ENCODE peak calls at places on chromosomes 12 and 14, in five cellular contexts. T is fibroblast of lung, P is amniotic stem cell, Y is left lobe of liver, Q is NCI-H510A. G is an unnamed sample.

GRCh38 chr12:110281549-110282342 is 699 bp downstream of the ATP2A2 start:
- DNase-seq in Q (peak; percentile 66), Y (peak; percentile 58), T (peak; percentile 59), P (peak; percentile 24), G (no peak)

GRCh38 chr12:574475-575128 is 88.6 kb downstream of the NINJ2 start:
- DNase-seq in T (peak; percentile 72), Q (no peak), Y (no peak), P (no peak), G (no peak)

GRCh38 chr12:105738036-105738435 is 400.7 kb downstream of the NUAK1 start:
- DNase-seq in Q (no peak), Y (no peak), T (peak; percentile 68), P (no peak), G (peak; percentile 93)

GRCh38 chr14:80381964-80382363 is 170.7 kb upstream of the DIO2 start:
- DNase-seq in T (no peak), P (no peak), Y (no peak), Q (no peak), G (no peak)

GRCh38 chr12:14664434-14665023 is 31.9 kb downstream of the GUCY2C start:
- DNase-seq in Y (no peak), P (no peak), T (peak; percentile 16), Q (peak; percentile 19), G (peak; percentile 14)

GRCh38 chr14:63544641-63545234 is 1.6 kb upstream of the PPP2R5E start:
- DNase-seq in T (peak; percentile 26), Y (no peak), Q (no peak), P (no peak), G (no peak)

GRCh38 chr12:91355150-91356006 is 172.8 kb upstream of the DCN start:
- DNase-seq in T (peak; percentile 52), Q (peak; percentile 26), Y (peak; percentile 57), P (peak; percentile 46), G (peak; percentile 57)

GRCh38 chr12:49346659-49347306 is at the start of gene DNAJC22:
- DNase-seq in P (no peak), Y (peak; percentile 54), T (peak; percentile 27), Q (peak; percentile 25), G (no peak)

GRCh38 chr12:388547-389137 is 478 bp downstream of the KDM5A start:
- DNase-seq in Y (no peak), Q (no peak), T (peak; percentile 21), P (no peak), G (no peak)

GRCh38 chr14:32531942-32532341 is 202.8 kb downstream of the AKAP6 start:
- DNase-seq in Q (no peak), Y (no peak), P (no peak), T (no peak), G (no peak)

GRCh38 chr12:123083661-123084571 is 67.0 kb downstream of the PITPNM2 start:
- DNase-seq in T (no peak), Q (no peak), P (no peak), Y (no peak), G (no peak)

GRCh38 chr12:6937481-6938352 is 5.9 kb upstream of the RNU7-1 start:
- DNase-seq in P (peak; percentile 70), T (peak; percentile 91), Y (peak; percentile 95), Q (peak; percentile 91), G (peak; percentile 47)